ENCODE peak calls at places on chromosomes 16 and 17, in ten cellular contexts. B is iPS DF 6.9, K is body of pancreas, V is fibroblast of the aortic adventitia, I is Peyer's patch, U is AG10803, N is OCI-LY7, D is right lobe of liver, G is lung, R is Caco-2. Q is an unnamed sample.

GRCh38 chr16:3149193-3149530 is 14.3 kb downstream of the ZNF213 start:
- DNase-seq in B (no peak), K (no peak), V (no peak), I (no peak), U (no peak), N (no peak), D (no peak), G (no peak), R (no peak), Q (no peak)

GRCh38 chr17:77361986-77362620 is 221.3 kb downstream of the SEC14L1 start:
- DNase-seq in B (no peak), K (no peak), V (no peak), I (no peak), U (peak), N (no peak), D (no peak), G (no peak), R (no peak), Q (no peak)

GRCh38 chr16:4393243-4393606 is 21.6 kb downstream of the VASN start:
- DNase-seq in B (no peak), K (no peak), V (peak), I (no peak), U (peak), N (no peak), D (peak), G (no peak), R (no peak), Q (no peak)

GRCh38 chr16:74660383-74660782 is 6.3 kb downstream of the RFWD3 start:
- DNase-seq in B (no peak), K (no peak), V (no peak), I (no peak), U (no peak), N (no peak), D (no peak), G (no peak), R (no peak), Q (no peak)

GRCh38 chr16:64589836-64590235 is 532.0 kb downstream of the CDH11 start:
- DNase-seq in B (no peak), K (no peak), V (peak), I (no peak), U (peak), N (no peak), D (no peak), G (no peak), R (no peak), Q (no peak)

GRCh38 chr16:34801875-34802274 is 1342.5 kb downstream of the TP53TG3F start:
- DNase-seq in B (no peak), K (no peak), V (no peak), I (no peak), U (no peak), N (no peak), D (peak), G (no peak), R (no peak), Q (peak)

GRCh38 chr17:5050281-5050680 is 15.1 kb upstream of the SLC52A1 start:
- DNase-seq in B (no peak), K (no peak), V (no peak), I (no peak), U (peak), N (no peak), D (no peak), G (no peak), R (no peak), Q (no peak)

GRCh38 chr17:74943808-74944522 is 8.3 kb downstream of the OTOP3 start:
- DNase-seq in B (no peak), K (no peak), V (no peak), I (no peak), U (no peak), N (no peak), D (no peak), G (no peak), R (no peak), Q (peak)

GRCh38 chr17:70324031-70324430 is 154.7 kb downstream of the KCNJ2 start:
- DNase-seq in B (no peak), K (no peak), V (no peak), I (no peak), U (no peak), N (no peak), D (no peak), G (no peak), R (no peak), Q (no peak)

GRCh38 chr16:88700636-88701482 is 5.3 kb downstream of the RNF166 start:
- DNase-seq in B (no peak), K (peak), V (peak), I (peak), U (peak), N (peak), D (peak), G (peak), R (no peak), Q (no peak)

GRCh38 chr16:89397331-89397861 is 93.0 kb downstream of the ANKRD11 start:
- DNase-seq in B (no peak), K (no peak), V (no peak), I (no peak), U (no peak), N (no peak), D (no peak), G (no peak), R (no peak), Q (peak)

GRCh38 chr17:34378664-34379101 is 15.7 kb upstream of the CCL1 start:
- DNase-seq in B (no peak), K (no peak), V (peak), I (peak), U (no peak), N (peak), D (no peak), G (no peak), R (no peak), Q (no peak)

GRCh38 chr17:78387982-78388941 is 9.8 kb downstream of the PGS1 start:
- DNase-seq in B (no peak), K (peak), V (peak), I (peak), U (no peak), N (peak), D (no peak), G (no peak), R (no peak), Q (no peak)

GRCh38 chr16:74271879-74272278 is 24.7 kb upstream of the PSMD7 start:
- DNase-seq in B (no peak), K (no peak), V (no peak), I (no peak), U (no peak), N (no peak), D (no peak), G (no peak), R (no peak), Q (no peak)

GRCh38 chr17:53061446-53061845 is 761.3 kb upstream of the KIF2B start:
- DNase-seq in B (peak), K (no peak), V (no peak), I (no peak), U (no peak), N (no peak), D (no peak), G (no peak), R (no peak), Q (peak)

GRCh38 chr17:69282002-69282401 is 44.9 kb downstream of the ABCA5 start:
- DNase-seq in B (no peak), K (no peak), V (no peak), I (no peak), U (no peak), N (no peak), D (no peak), G (no peak), R (no peak), Q (no peak)

GRCh38 chr16:81818514-81819304 is 39.6 kb downstream of the PLCG2 start:
- DNase-seq in B (no peak), K (no peak), V (no peak), I (no peak), U (no peak), N (no peak), D (no peak), G (no peak), R (no peak), Q (no peak)

GRCh38 chr17:281365-281999 is 71.1 kb downstream of the RPH3AL start:
- DNase-seq in B (no peak), K (no peak), V (no peak), I (no peak), U (no peak), N (no peak), D (peak), G (no peak), R (peak), Q (no peak)

DNA sequence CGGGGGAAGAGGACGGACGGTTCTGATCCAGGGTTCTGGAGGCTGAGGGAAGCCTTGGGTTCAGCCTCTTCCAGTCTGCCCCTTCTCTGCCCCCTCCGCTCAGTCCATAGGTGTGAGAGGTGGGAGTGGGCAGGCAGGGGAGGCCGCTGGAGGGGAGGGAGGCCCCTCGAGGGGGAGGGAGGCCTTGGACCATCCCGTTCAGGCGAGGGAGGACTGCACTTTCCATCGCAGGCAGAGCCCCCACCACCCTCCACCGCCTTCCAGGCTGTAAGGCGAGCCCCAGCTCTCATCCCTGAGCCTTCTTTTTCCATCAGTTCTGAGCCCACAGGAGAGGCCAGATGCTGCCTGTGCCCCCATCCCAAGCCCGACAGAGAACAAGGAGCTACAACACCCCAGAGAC is 4.2 kb upstream of the AXIN1 start:
- DNase-seq in B (no peak), K (no peak), V (no peak), I (no peak), U (no peak), N (no peak), D (no peak), G (no peak), R (no peak), Q (no peak)
- H3K4me3 ChIP-seq in B (no peak), K (no peak), V (no peak), I (no peak), U (no peak), N (no peak), D (no peak), G (no peak), R (no peak), Q (no peak)

GRCh38 chr17:45405250-45406086 is 27.2 kb downstream of the ARHGAP27 start:
- DNase-seq in B (peak), K (peak), V (no peak), I (no peak), U (no peak), N (peak), D (peak), G (no peak), R (peak), Q (peak)
- H3K4me3 ChIP-seq in B (peak), K (no peak), V (no peak), I (peak), U (no peak), N (no peak), D (no peak), G (no peak), R (no peak), Q (peak)

DNA sequence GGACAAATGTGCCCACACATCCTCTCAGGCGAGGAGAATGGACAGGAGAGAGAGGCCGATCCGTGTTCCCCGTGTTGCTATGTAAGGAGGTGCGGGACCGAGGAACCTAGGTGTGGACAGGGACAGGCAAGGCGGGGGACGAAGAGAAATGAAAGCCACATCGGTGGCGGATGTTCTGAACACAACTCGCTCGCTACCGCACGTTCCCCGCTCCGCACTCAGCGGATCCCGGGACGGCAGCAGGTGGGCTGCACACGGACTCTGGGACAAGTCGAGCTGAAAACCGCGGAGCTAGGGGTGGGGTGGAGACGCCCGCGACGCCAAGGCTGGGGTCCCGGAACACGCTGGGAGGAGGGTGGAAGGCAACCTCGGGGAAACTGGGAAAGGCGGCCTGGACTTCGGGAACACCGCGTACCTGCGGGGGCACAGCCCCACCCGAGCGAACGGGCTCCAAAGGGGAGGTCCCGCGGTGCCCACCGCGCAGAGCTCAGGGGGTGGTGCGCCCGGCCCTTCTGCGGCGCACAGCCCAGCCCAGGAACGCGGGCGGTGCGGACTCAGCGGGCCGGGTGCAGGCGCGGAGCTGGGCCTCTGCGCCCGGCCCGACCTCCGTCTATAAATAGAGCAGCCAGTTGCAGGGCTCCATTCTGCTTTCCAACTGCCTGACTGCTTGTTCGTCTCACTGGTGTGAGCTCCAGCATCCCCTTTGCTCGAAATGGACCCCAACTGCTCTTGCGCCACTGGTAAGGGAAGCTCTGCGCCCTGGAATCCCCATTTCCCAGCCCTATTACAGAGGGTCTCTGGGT is at the start of gene MT1E:
- DNase-seq in B (no peak), K (peak), V (peak), I (no peak), U (peak), N (no peak), D (peak), G (peak), R (no peak), Q (peak)
- H3K4me3 ChIP-seq in B (peak), K (peak), V (peak), I (peak), U (peak), N (no peak), D (peak), G (peak), R (peak), Q (peak)

GRCh38 chr17:45380046-45380765 is 52.5 kb downstream of the ARHGAP27 start:
- DNase-seq in B (no peak), K (no peak), V (no peak), I (no peak), U (no peak), N (no peak), D (no peak), G (no peak), R (no peak), Q (no peak)
- H3K4me3 ChIP-seq in B (no peak), K (no peak), V (no peak), I (no peak), U (no peak), N (no peak), D (no peak), G (no peak), R (no peak), Q (no peak)

GRCh38 chr17:40281663-40282062 is 6.0 kb upstream of the CDC6 start:
- DNase-seq in B (peak), K (no peak), V (no peak), I (no peak), U (peak), N (no peak), D (no peak), G (no peak), R (no peak), Q (peak)

GRCh38 chr17:40287159-40287493 is 553 bp upstream of the CDC6 start:
- DNase-seq in B (no peak), K (no peak), V (no peak), I (no peak), U (no peak), N (no peak), D (no peak), G (no peak), R (no peak), Q (no peak)

GRCh38 chr17:40286473-40286872 is 1.2 kb upstream of the CDC6 start:
- DNase-seq in B (no peak), K (no peak), V (no peak), I (no peak), U (no peak), N (no peak), D (no peak), G (no peak), R (no peak), Q (no peak)

GRCh38 chr17:40284085-40284713 is 3.5 kb upstream of the CDC6 start:
- DNase-seq in B (no peak), K (no peak), V (peak), I (no peak), U (peak), N (no peak), D (no peak), G (no peak), R (peak), Q (no peak)

GRCh38 chr17:40283662-40284061 is 4.0 kb upstream of the CDC6 start:
- DNase-seq in B (no peak), K (no peak), V (peak), I (no peak), U (peak), N (no peak), D (no peak), G (no peak), R (no peak), Q (no peak)
- H3K4me3 ChIP-seq in B (no peak), K (no peak), V (peak), I (peak), U (peak), N (no peak), D (peak), G (no peak), R (no peak), Q (no peak)

GRCh38 chr16:67277999-67278772 is 1.1 kb upstream of the PLEKHG4 start:
- DNase-seq in B (no peak), K (no peak), V (peak), I (no peak), U (peak), N (no peak), D (no peak), G (no peak), R (no peak), Q (no peak)
- H3K4me3 ChIP-seq in B (no peak), K (peak), V (peak), I (peak), U (peak), N (peak), D (peak), G (peak), R (peak), Q (peak)